ENCODE peak calls at places on chromosomes 5 and 9, in nine cellular contexts. B is HuH-7.5, K is mesendoderm, L is occipital lobe, C is left ventricle myocardium inferior, T is right cardiac atrium, W is aorta, P is testis, Y is activated T-cell treated with anti-CD3 and anti-CD28 coated beads for 24 hours. F is an unnamed sample.

GRCh38 chr9:5563417-5563815 is 53.1 kb downstream of the PDCD1LG2 start:
- DNase-seq in B (no peak), K (no peak), L (no peak), C (no peak), T (no peak), W (no peak), P (no peak), Y (no peak), F (no peak)

GRCh38 chr5:177523711-177524538 is 7.2 kb upstream of the DDX41 start:
- DNase-seq in B (no peak), K (no peak), L (no peak), C (peak), T (no peak), W (peak), P (no peak), Y (no peak), F (no peak)

GRCh38 chr5:56026863-56027300 is 32.1 kb upstream of the IL6ST start:
- DNase-seq in B (no peak), K (no peak), L (no peak), C (no peak), T (no peak), W (no peak), P (no peak), Y (no peak), F (no peak)

GRCh38 chr9:109627042-109627441 is 128.9 kb upstream of the PTPN3 start:
- DNase-seq in B (no peak), K (no peak), L (no peak), C (peak), T (peak), W (no peak), P (no peak), Y (no peak), F (peak)

GRCh38 chr5:78611161-78611605 is 37.4 kb downstream of the LHFPL2 start:
- DNase-seq in B (no peak), K (peak), L (no peak), C (no peak), T (no peak), W (no peak), P (peak), Y (no peak), F (no peak)

GRCh38 chr9:135726138-135726853 is 24.3 kb downstream of the KCNT1 start:
- DNase-seq in B (no peak), K (no peak), L (no peak), C (no peak), T (no peak), W (no peak), P (no peak), Y (no peak), F (no peak)

GRCh38 chr9:85599540-85600140 is 142.1 kb downstream of the AGTPBP1 start:
- DNase-seq in B (no peak), K (no peak), L (no peak), C (no peak), T (no peak), W (no peak), P (no peak), Y (no peak), F (no peak)

GRCh38 chr9:106888992-106889631 is 26.1 kb downstream of the ZNF462 start:
- DNase-seq in B (no peak), K (peak), L (no peak), C (no peak), T (no peak), W (no peak), P (no peak), Y (no peak), F (no peak)

GRCh38 chr9:113355197-113355596 is 5.9 kb downstream of the BSPRY start:
- DNase-seq in B (no peak), K (peak), L (no peak), C (no peak), T (no peak), W (no peak), P (no peak), Y (no peak), F (no peak)

GRCh38 chr5:157476699-157477408 is 16.8 kb downstream of the NIPAL4 start:
- DNase-seq in B (peak), K (peak), L (no peak), C (no peak), T (no peak), W (peak), P (peak), Y (no peak), F (no peak)

GRCh38 chr5:72531496-72532190 is 24.4 kb upstream of the ZNF366 start:
- DNase-seq in B (no peak), K (no peak), L (no peak), C (no peak), T (no peak), W (no peak), P (peak), Y (no peak), F (no peak)

GRCh38 chr5:55172051-55172899 is 702 bp downstream of the CDC20B start:
- DNase-seq in B (peak), K (peak), L (peak), C (no peak), T (no peak), W (no peak), P (peak), Y (peak), F (no peak)

GRCh38 chr5:175824621-175825020 is 46.8 kb upstream of the CPLX2 start:
- DNase-seq in B (no peak), K (peak), L (no peak), C (no peak), T (no peak), W (no peak), P (no peak), Y (no peak), F (no peak)

GRCh38 chr9:88643931-88644330 is 109.0 kb downstream of the NXNL2 start:
- DNase-seq in B (no peak), K (no peak), L (no peak), C (no peak), T (no peak), W (no peak), P (no peak), Y (no peak), F (no peak)

GRCh38 chr5:33067291-33067690 is 356.2 kb downstream of the NPR3 start:
- DNase-seq in B (no peak), K (no peak), L (no peak), C (no peak), T (no peak), W (no peak), P (no peak), Y (no peak), F (no peak)

GRCh38 chr9:76419782-76420380 is 25.7 kb upstream of the RFK start:
- DNase-seq in B (peak), K (peak), L (no peak), C (no peak), T (no peak), W (no peak), P (no peak), Y (no peak), F (no peak)

GRCh38 chr9:4987996-4988421 is 2.9 kb downstream of the JAK2 start:
- DNase-seq in B (peak), K (peak), L (no peak), C (no peak), T (no peak), W (no peak), P (peak), Y (peak), F (peak)

GRCh38 chr9:113578877-113579269 is 115.3 kb downstream of the RGS3 start:
- DNase-seq in B (no peak), K (no peak), L (no peak), C (peak), T (no peak), W (no peak), P (no peak), Y (peak), F (no peak)

GRCh38 chr9:15851766-15852165 is 298.9 kb downstream of the CCDC171 start:
- DNase-seq in B (no peak), K (no peak), L (no peak), C (no peak), T (no peak), W (no peak), P (no peak), Y (no peak), F (no peak)

F was measured in heart left ventricle.